ENCODE peak calls at places on chromosomes 11 and 22, in nine cellular contexts. R is cardiac muscle cell, U is RWPE2, X is Calu3, H is body of pancreas, J is astrocyte, K is upper lobe of right lung, G is AG04450, M is spleen. T is an unnamed sample.

GRCh38 chr11:128417607-128418324 is 169.6 kb downstream of the ETS1 start:
- DNase-seq in J (peak), M (no peak), G (peak), H (no peak), X (no peak), K (no peak), U (no peak), R (peak), T (peak)

GRCh38 chr11:31340903-31341572 is 28.5 kb downstream of the DCDC1 start:
- DNase-seq in J (peak), R (peak), X (peak), K (no peak), H (no peak), M (no peak), U (no peak), G (no peak), T (no peak)

GRCh38 chr11:92728628-92729027 is 240.8 kb upstream of the MTNR1B start:
- DNase-seq in M (no peak), R (no peak), U (no peak), H (no peak), G (no peak), X (no peak), J (no peak), K (no peak), T (no peak)

GRCh38 chr11:126113515-126113957 is 50.9 kb upstream of the CDON start:
- DNase-seq in J (peak), G (peak), K (peak), M (peak), X (peak), H (peak), U (no peak), R (peak), T (peak)

GRCh38 chr11:118051611-118052461 is 25.0 kb upstream of the TMPRSS4 start:
- DNase-seq in H (no peak), K (no peak), R (no peak), M (no peak), G (no peak), U (no peak), X (no peak), J (no peak), T (no peak)

GRCh38 chr22:35739642-35740041 is 22.0 kb downstream of the APOL5 start:
- DNase-seq in R (no peak), U (no peak), M (no peak), J (no peak), G (no peak), H (no peak), K (no peak), X (peak), T (no peak)

GRCh38 chr11:10350341-10350740 is 45.5 kb downstream of the ADM start:
- DNase-seq in J (peak), U (peak), M (no peak), K (no peak), G (no peak), R (peak), X (peak), H (no peak), T (no peak)

GRCh38 chr11:69650081-69650831 is 9.3 kb downstream of the CCND1 start:
- DNase-seq in K (no peak), M (peak), G (no peak), U (peak), J (no peak), X (no peak), R (no peak), H (no peak), T (no peak)

GRCh38 chr11:111623527-111624030 is 21.3 kb downstream of the SIK2 start:
- DNase-seq in J (no peak), U (no peak), H (peak), R (no peak), K (no peak), X (no peak), M (no peak), G (no peak), T (no peak)

GRCh38 chr11:40337118-40337517 is 1122.3 kb downstream of the LRRC4C start:
- DNase-seq in M (no peak), K (no peak), R (peak), G (peak), X (no peak), J (peak), H (no peak), U (no peak), T (no peak)

GRCh38 chr11:17538731-17539130 is 5.5 kb downstream of the USH1C start:
- DNase-seq in J (no peak), G (no peak), K (no peak), M (peak), U (no peak), H (no peak), X (no peak), R (no peak), T (no peak)

GRCh38 chr22:49525776-49526535 is 301.7 kb downstream of the BRD1 start:
- DNase-seq in M (peak), U (no peak), G (no peak), X (no peak), R (no peak), J (no peak), H (no peak), K (no peak), T (no peak)

GRCh38 chr11:34161812-34162506 is 56.5 kb downstream of the NAT10 start:
- DNase-seq in M (no peak), U (no peak), R (no peak), H (no peak), X (no peak), K (no peak), J (peak), G (no peak), T (no peak)

GRCh38 chr11:15313862-15314261 is 199.1 kb downstream of the INSC start:
- DNase-seq in X (no peak), U (no peak), M (no peak), J (no peak), H (no peak), R (no peak), K (no peak), G (no peak), T (no peak)

GRCh38 chr22:27798526-27799333 is 2.8 kb downstream of the MN1 start:
- DNase-seq in J (no peak), H (no peak), X (no peak), G (no peak), M (no peak), K (no peak), U (no peak), R (peak), T (no peak)

GRCh38 chr11:114886644-114887259 is 208.4 kb downstream of the NXPE2 start:
- DNase-seq in G (no peak), K (no peak), U (no peak), X (no peak), H (no peak), M (no peak), R (no peak), J (peak), T (no peak)
- TF ChIP-seq CTCF in G (no peak), K (no peak), U (no peak), X (no peak), H (no peak), M (no peak), R (no peak), J (no peak), T (no peak)

GRCh38 chr22:42876041-42876440 is 19.0 kb upstream of the ARFGAP3 start:
- DNase-seq in R (no peak), J (no peak), M (no peak), H (no peak), X (no peak), K (no peak), U (no peak), G (no peak), T (no peak)

GRCh38 chr22:42879371-42880021 is 22.4 kb upstream of the ARFGAP3 start:
- DNase-seq in H (peak), X (no peak), G (no peak), R (no peak), U (no peak), K (no peak), J (no peak), M (no peak), T (no peak)

GRCh38 chr22:42877597-42878340 is 20.7 kb upstream of the ARFGAP3 start:
- DNase-seq in J (no peak), R (no peak), G (no peak), U (no peak), M (no peak), H (peak), K (peak), X (no peak), T (no peak)

GRCh38 chr22:42878561-42879305 is 21.7 kb upstream of the ARFGAP3 start:
- DNase-seq in G (no peak), X (no peak), H (no peak), R (no peak), J (no peak), K (no peak), U (no peak), M (no peak), T (no peak)

DNA sequence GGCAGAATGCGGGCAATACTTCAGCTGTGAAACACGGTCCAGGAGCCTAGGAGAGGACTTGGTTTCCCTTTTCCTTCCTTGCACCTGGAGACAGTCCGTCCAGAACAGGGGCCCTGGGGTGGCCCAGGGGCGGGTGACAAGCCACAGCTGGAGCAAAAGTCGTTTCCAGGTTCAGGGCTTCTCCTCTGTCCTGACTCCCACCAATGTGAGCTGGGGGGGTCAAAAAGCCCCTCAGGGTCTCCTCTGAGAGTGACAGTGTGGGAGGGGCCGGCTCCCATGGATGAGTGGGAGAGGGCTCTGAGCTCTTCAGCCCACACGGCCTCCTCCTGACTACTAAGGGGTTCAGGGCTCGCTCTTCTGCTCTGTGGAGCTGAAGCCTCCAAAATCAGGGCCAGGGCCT is 20.1 kb upstream of the ARFGAP3 start:
- DNase-seq in H (no peak), G (no peak), R (no peak), X (no peak), U (no peak), M (no peak), K (no peak), J (no peak), T (no peak)
- TF ChIP-seq CTCF in H (no peak), G (no peak), R (no peak), X (no peak), U (no peak), M (no peak), K (no peak), J (no peak), T (no peak)

GRCh38 chr22:19382240-19382639 is 49.3 kb downstream of the HIRA start:
- DNase-seq in X (no peak), K (no peak), J (no peak), U (no peak), R (no peak), H (no peak), M (no peak), G (no peak), T (no peak)

GRCh38 chr22:19386248-19386647 is 45.3 kb downstream of the HIRA start:
- DNase-seq in J (no peak), U (no peak), K (no peak), R (no peak), G (no peak), X (no peak), M (no peak), H (no peak), T (no peak)

GRCh38 chr22:19383292-19383691 is 48.2 kb downstream of the HIRA start:
- DNase-seq in J (no peak), H (no peak), M (no peak), G (no peak), U (no peak), R (no peak), X (no peak), K (no peak), T (no peak)

GRCh38 chr22:19385221-19385906 is 46.2 kb downstream of the HIRA start:
- DNase-seq in M (no peak), K (no peak), X (no peak), H (no peak), U (no peak), J (no peak), G (no peak), R (no peak), T (no peak)

GRCh38 chr22:19387575-19387974 is 44.0 kb downstream of the HIRA start:
- DNase-seq in J (no peak), M (no peak), H (no peak), X (no peak), R (no peak), U (no peak), K (no peak), G (no peak), T (no peak)
- TF ChIP-seq CTCF in J (no peak), M (no peak), H (no peak), X (no peak), R (no peak), U (no peak), K (no peak), G (no peak), T (no peak)

DNA sequence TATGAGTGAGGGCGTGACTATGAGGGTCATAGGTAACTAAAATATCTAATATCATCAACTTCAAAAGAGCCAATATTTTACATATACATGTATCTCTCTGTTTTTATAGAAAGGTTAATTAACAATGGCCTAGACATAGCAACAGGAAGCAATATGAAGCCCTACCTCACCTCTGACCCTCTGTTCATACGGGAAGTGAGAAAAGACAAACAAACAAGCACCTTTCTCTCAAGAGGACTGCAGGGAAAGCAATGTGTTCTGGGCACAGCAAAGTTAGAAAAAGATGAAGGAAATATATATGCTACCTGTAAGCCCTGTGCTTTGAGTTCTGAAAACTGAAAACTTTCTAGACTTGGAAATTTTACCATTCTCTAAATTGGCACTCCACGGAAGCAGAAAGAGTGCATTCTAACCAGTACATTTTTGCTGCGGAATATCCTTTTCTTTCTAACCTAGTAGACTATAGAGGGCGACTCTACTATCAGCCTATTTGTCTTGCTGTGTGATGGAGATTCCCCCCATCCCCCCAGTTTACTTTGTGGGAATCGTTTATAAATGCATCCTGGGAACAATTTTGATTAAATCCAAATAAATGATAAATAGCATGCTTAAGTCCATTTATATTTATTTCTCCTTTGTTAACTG is 830.4 kb upstream of the FAT3 start:
- DNase-seq in K (no peak), M (no peak), X (no peak), R (no peak), J (no peak), H (no peak), G (no peak), U (no peak), T (no peak)
- TF ChIP-seq CTCF in K (no peak), M (no peak), X (no peak), R (no peak), J (no peak), H (no peak), G (no peak), U (no peak), T (no peak)

GRCh38 chr11:8192016-8192895 is 23.4 kb upstream of the RIC3 start:
- DNase-seq in X (peak), R (peak), J (peak), H (peak), U (no peak), G (peak), K (no peak), M (peak), T (peak)
- TF ChIP-seq CTCF in X (peak), R (peak), J (peak), H (peak), U (peak), G (peak), K (peak), M (peak), T (peak)

GRCh38 chr22:31080848-31081649 is at the start of gene SMTN:
- DNase-seq in G (peak), R (peak), H (peak), U (peak), J (peak), X (peak), K (peak), M (peak), T (peak)

GRCh38 chr22:31080164-31080847 is 812 bp upstream of the SMTN start:
- DNase-seq in M (no peak), J (no peak), G (no peak), K (no peak), H (no peak), X (no peak), R (no peak), U (no peak), T (no peak)

GRCh38 chr22:31083377-31083768 is 2.3 kb downstream of the SMTN start:
- DNase-seq in G (no peak), K (no peak), M (no peak), R (no peak), X (no peak), H (peak), J (no peak), U (no peak), T (no peak)

GRCh38 chr22:31082606-31083376 is 1.7 kb downstream of the SMTN start:
- DNase-seq in M (peak), X (peak), H (peak), U (peak), R (peak), G (no peak), J (no peak), K (no peak), T (peak)

GRCh38 chr22:31081963-31082605 is 966 bp downstream of the SMTN start:
- DNase-seq in G (no peak), X (no peak), K (no peak), R (peak), H (no peak), U (peak), J (no peak), M (no peak), T (no peak)
- TF ChIP-seq CTCF in G (no peak), X (no peak), K (no peak), R (no peak), H (no peak), U (no peak), J (no peak), M (no peak), T (no peak)

T was measured in AG09319.